ENCODE peak calls at places on chromosomes 6 and 20, in five cellular contexts. A is A549, C is K562, E is HCT116, L is Panc1. U is an unnamed sample.
A peak's percentile ranks its signal among the peaks of the same experiment; 100 is the strongest.

GRCh38 chr6:35494161-35494563 is 2.7 kb downstream of the TEAD3 start:
- DNase-seq in A (no peak), E (no peak), C (no peak), L (no peak), U (peak; percentile 69)

GRCh38 chr6:50850223-50850751 is 31.6 kb downstream of the TFAP2B start:
- DNase-seq in L (no peak), A (no peak), E (no peak), C (no peak), U (no peak)

GRCh38 chr20:5945963-5946362 is 4.4 kb downstream of the TRMT6 start:
- DNase-seq in C (no peak), A (no peak), E (no peak), L (peak; percentile 28), U (no peak)

GRCh38 chr6:6317386-6317785 is 3.1 kb downstream of the F13A1 start:
- DNase-seq in E (no peak), C (no peak), A (no peak), L (no peak), U (no peak)

GRCh38 chr20:35269055-35269781 is 8.7 kb downstream of the MMP24OS start:
- DNase-seq in A (peak; percentile 76), L (no peak), E (no peak), C (peak; percentile 83), U (peak; percentile 56)

GRCh38 chr6:33789550-33789895 is 593 bp upstream of the LEMD2 start:
- DNase-seq in A (no peak), L (no peak), C (no peak), E (no peak), U (no peak)

GRCh38 chr20:11861479-11861878 is 56.2 kb upstream of the BTBD3 start:
- DNase-seq in E (no peak), L (no peak), A (no peak), C (no peak), U (no peak)

GRCh38 chr6:149723771-149724417 is 6.0 kb upstream of the LATS1 start:
- DNase-seq in A (peak; percentile 34), E (peak; percentile 60), C (peak; percentile 89), L (no peak), U (peak; percentile 71)

GRCh38 chr6:39228111-39228971 is 934 bp downstream of the KCNK5 start:
- DNase-seq in E (no peak), L (no peak), A (no peak), C (peak; percentile 77), U (peak; percentile 27)

GRCh38 chr6:110089323-110089722 is 90.1 kb downstream of the WASF1 start:
- DNase-seq in C (no peak), L (no peak), E (no peak), A (no peak), U (no peak)

GRCh38 chr20:60224914-60225313 is 266.7 kb downstream of the CDH26 start:
- DNase-seq in E (no peak), A (peak; percentile 22), L (no peak), C (peak; percentile 44), U (no peak)

GRCh38 chr6:169236545-169236944 is 17.1 kb downstream of the THBS2 start:
- DNase-seq in E (no peak), L (no peak), A (no peak), C (no peak), U (no peak)

GRCh38 chr6:128487055-128487454 is 33.3 kb downstream of the PTPRK start:
- DNase-seq in E (no peak), C (no peak), A (no peak), L (no peak), U (no peak)

GRCh38 chr20:51221791-51222408 is 199.0 kb upstream of the KCNG1 start:
- DNase-seq in C (peak; percentile 8), A (no peak), L (no peak), E (peak; percentile 40), U (no peak)

GRCh38 chr20:23156170-23156841 is 70.2 kb upstream of the CD93 start:
- DNase-seq in L (peak; percentile 67), A (peak; percentile 52), C (peak; percentile 85), E (peak; percentile 78), U (peak; percentile 89)

GRCh38 chr6:128740951-128741350 is 142.0 kb upstream of the LAMA2 start:
- DNase-seq in L (no peak), E (no peak), C (no peak), A (no peak), U (no peak)

GRCh38 chr6:47256981-47257730 is 52.5 kb downstream of the TNFRSF21 start:
- DNase-seq in L (no peak), C (no peak), E (no peak), A (no peak), U (no peak)

GRCh38 chr20:48893374-48893773 is 28.1 kb upstream of the ARFGEF2 start:
- DNase-seq in A (no peak), E (no peak), L (no peak), C (no peak), U (no peak)

GRCh38 chr20:41352106-41352505 is 11.5 kb downstream of the LPIN3 start:
- DNase-seq in C (peak; percentile 23), A (peak; percentile 36), L (no peak), E (no peak), U (no peak)

DNA sequence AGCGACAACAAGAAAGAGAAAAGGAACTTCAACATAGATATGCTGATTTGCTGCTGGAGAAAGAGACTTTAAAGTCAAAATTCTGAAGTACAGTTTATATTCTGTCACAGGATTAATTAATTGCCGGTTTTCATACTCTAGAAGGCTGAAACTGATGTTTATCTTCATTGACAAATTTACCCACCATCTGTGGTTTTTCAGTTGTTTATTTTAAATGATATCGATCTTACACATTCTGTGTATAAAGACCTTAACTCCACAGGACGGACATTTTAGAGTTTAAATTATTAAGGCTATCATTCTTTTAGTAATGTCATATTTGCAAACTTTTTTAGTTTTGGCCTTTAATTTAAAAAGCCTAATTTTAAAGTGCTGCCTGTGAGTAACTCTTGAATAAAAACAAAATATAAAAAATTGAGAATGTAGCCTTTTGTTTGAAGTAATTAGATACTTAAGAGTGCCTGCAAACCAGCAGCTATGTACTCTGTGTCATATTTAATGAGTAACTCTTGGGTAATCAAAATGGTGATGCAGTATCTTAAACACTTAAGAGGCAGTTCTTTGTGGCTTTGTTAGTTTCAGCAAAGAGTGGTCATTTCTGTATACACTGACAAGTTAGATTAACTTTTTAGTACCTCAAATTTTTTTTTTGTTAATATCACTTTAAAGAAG is 59.3 kb downstream of the CDC5L start:
- DNase-seq in A (no peak), L (no peak), C (no peak), E (no peak), U (no peak)
- TF ChIP-seq REST in A (no peak), L (no peak), C (no peak), E (no peak), U (no peak)

GRCh38 chr6:87944541-87944954 is 103.1 kb upstream of the SPACA1 start:
- DNase-seq in L (peak; percentile 32), E (no peak), C (peak; percentile 11), A (peak; percentile 5), U (no peak)
- TF ChIP-seq REST in L (no peak), E (no peak), C (no peak), A (no peak), U (no peak)

DNA sequence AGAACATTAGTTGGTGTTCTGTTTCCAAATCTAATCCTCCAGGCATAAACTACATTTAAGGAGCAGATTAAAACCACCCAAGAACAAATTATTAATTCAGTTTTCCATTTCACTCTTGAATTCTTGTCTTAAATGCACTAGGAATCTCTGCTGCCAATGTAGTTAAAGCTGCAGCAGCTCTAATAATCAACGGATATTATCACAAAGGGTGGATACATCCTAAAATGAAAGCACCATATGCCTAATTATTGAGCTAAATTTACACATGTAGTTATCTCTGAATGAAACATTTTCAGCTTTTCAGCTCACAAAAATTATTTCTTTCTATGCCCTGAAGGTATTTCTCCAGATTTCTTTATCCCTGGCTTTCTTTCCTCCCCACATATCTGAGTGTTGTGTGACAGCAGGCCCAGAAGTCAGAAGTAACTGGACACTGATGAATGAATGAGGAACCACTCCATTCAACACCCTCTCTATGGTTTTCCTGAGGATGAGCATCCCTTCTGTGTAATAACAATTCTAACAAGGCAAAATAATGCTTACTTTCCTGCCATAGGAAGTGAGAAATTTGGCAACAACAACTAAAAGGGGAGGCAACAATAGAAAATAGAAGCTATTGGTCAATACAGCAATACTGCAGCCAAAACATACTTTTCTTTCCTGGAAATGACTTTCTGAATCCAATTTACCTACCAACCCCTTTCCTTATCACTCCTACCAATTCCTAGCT is 14.9 kb downstream of the MAN1A1 start:
- DNase-seq in A (no peak), L (no peak), E (no peak), C (no peak), U (no peak)
- TF ChIP-seq REST in A (no peak), L (no peak), E (no peak), C (no peak), U (no peak)

DNA sequence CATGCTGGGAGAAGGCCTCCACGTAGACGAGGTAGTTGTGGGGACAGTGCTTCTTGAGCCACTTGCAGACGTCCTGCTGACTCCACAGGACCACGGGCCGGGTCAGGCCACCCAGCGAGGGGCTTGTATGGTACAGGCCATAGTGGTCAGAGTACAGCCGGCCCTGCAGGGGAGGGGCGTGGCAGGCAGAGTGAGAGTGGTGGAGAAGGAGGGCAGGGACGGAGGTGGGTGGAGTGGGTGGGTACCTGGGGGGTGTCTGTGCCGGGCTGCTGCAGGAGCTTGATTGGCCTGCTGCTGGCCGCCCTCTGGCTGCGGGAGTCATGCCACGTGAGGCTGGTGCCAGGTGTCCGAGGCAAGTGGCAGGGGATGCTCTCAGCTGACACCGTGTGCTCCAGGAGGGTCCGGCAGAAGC is 2.5 kb downstream of the SAMD10 start:
- DNase-seq in L (no peak), E (no peak), A (no peak), C (no peak), U (no peak)
- TF ChIP-seq REST in L (no peak), E (no peak), A (no peak), C (no peak), U (no peak)

GRCh38 chr6:156627524-156627923 is 149.7 kb upstream of the ARID1B start:
- DNase-seq in E (no peak), L (no peak), C (no peak), A (no peak), U (no peak)
- TF ChIP-seq REST in E (no peak), L (no peak), C (no peak), A (no peak), U (no peak)